ENCODE peak calls at places on chromosomes 12 and 14, in ten cellular contexts. Q is cardiac fibroblast; E is AG04450; C is GM18507; F is NCI-H1694; X is HL-60; A is NCI-H510A; L is M059J; H is NCI-H146; J is effector memory CD8-positive, alpha-beta T cell. U is an unnamed sample.

GRCh38 chr12:121980211-121980891 is 41.3 kb upstream of the BCL7A start:
- DNase-seq in Q (peak), E (no peak), C (no peak), F (no peak), X (peak), A (no peak), L (no peak), H (no peak), J (no peak), U (no peak)

GRCh38 chr12:59372971-59373370 is 222.9 kb upstream of the SLC16A7 start:
- DNase-seq in Q (peak), E (peak), C (no peak), F (no peak), X (no peak), A (no peak), L (peak), H (peak), J (no peak), U (no peak)

GRCh38 chr12:128111333-128111732 is 155.6 kb upstream of the TMEM132C start:
- DNase-seq in Q (no peak), E (no peak), C (no peak), F (no peak), X (no peak), A (no peak), L (peak), H (no peak), J (no peak), U (no peak)

GRCh38 chr14:52906141-52906601 is 44.7 kb downstream of the FERMT2 start:
- DNase-seq in Q (peak), E (peak), C (no peak), F (no peak), X (no peak), A (no peak), L (peak), H (no peak), J (no peak), U (no peak)

GRCh38 chr14:55574988-55575387 is 5.0 kb upstream of the KTN1 start:
- DNase-seq in Q (no peak), E (no peak), C (no peak), F (no peak), X (no peak), A (no peak), L (no peak), H (no peak), J (no peak), U (no peak)

GRCh38 chr12:39047539-39048078 is 142.2 kb upstream of the CPNE8 start:
- DNase-seq in Q (no peak), E (no peak), C (no peak), F (no peak), X (no peak), A (no peak), L (no peak), H (no peak), J (no peak), U (no peak)

GRCh38 chr12:54428050-54429013 is 9.3 kb upstream of the ITGA5 start:
- DNase-seq in Q (peak), E (no peak), C (no peak), F (no peak), X (peak), A (no peak), L (peak), H (no peak), J (no peak), U (no peak)

GRCh38 chr12:115697341-115697740 is 580.2 kb downstream of the MED13L start:
- DNase-seq in Q (no peak), E (no peak), C (no peak), F (no peak), X (no peak), A (peak), L (peak), H (no peak), J (no peak), U (no peak)

GRCh38 chr12:109458086-109458485 is 19.0 kb downstream of the KCTD10 start:
- DNase-seq in Q (peak), E (peak), C (no peak), F (no peak), X (no peak), A (no peak), L (peak), H (no peak), J (no peak), U (no peak)

GRCh38 chr14:62015945-62016344 is 253.7 kb downstream of the SNAPC1 start:
- DNase-seq in Q (peak), E (no peak), C (no peak), F (no peak), X (no peak), A (peak), L (peak), H (no peak), J (no peak), U (no peak)

GRCh38 chr12:120101182-120101581 is 15.4 kb downstream of the RAB35 start:
- DNase-seq in Q (no peak), E (no peak), C (peak), F (no peak), X (no peak), A (no peak), L (no peak), H (no peak), J (no peak), U (no peak)

GRCh38 chr12:27709212-27709931 is 1.3 kb upstream of the MRPS35 start:
- DNase-seq in Q (no peak), E (no peak), C (no peak), F (no peak), X (no peak), A (no peak), L (no peak), H (no peak), J (no peak), U (no peak)

GRCh38 chr12:60689137-60689536 is 1093.3 kb downstream of the SLC16A7 start:
- DNase-seq in Q (no peak), E (no peak), C (no peak), F (no peak), X (peak), A (no peak), L (no peak), H (no peak), J (no peak), U (no peak)

GRCh38 chr12:4011597-4011996 is 138.4 kb upstream of the PARP11 start:
- DNase-seq in Q (no peak), E (no peak), C (no peak), F (no peak), X (no peak), A (no peak), L (peak), H (no peak), J (no peak), U (no peak)

GRCh38 chr14:98182385-98183055 is 1089.5 kb downstream of the BCL11B start:
- DNase-seq in Q (no peak), E (no peak), C (no peak), F (no peak), X (no peak), A (no peak), L (peak), H (no peak), J (no peak), U (no peak)

GRCh38 chr12:15522574-15523187 is 200.4 kb downstream of the PTPRO start:
- DNase-seq in Q (peak), E (no peak), C (no peak), F (peak), X (no peak), A (no peak), L (peak), H (peak), J (no peak), U (no peak)

GRCh38 chr12:128387811-128388422 is 120.9 kb downstream of the TMEM132C start:
- DNase-seq in Q (peak), E (no peak), C (peak), F (no peak), X (peak), A (peak), L (peak), H (peak), J (peak), U (peak)

GRCh38 chr12:62785941-62786559 is 148.9 kb downstream of the PPM1H start:
- DNase-seq in Q (peak), E (peak), C (no peak), F (no peak), X (peak), A (no peak), L (peak), H (no peak), J (no peak), U (no peak)

GRCh38 chr14:54881235-54881760 is 21.3 kb downstream of the GCH1 start:
- DNase-seq in Q (peak), E (no peak), C (no peak), F (no peak), X (no peak), A (no peak), L (peak), H (no peak), J (no peak), U (peak)

GRCh38 chr12:226401-226800 is 12.4 kb upstream of the SLC6A12 start:
- DNase-seq in Q (no peak), E (no peak), C (no peak), F (no peak), X (no peak), A (no peak), L (no peak), H (no peak), J (no peak), U (no peak)

GRCh38 chr12:1297206-1297605 is 297.2 kb downstream of the FBXL14 start:
- DNase-seq in Q (peak), E (no peak), C (no peak), F (no peak), X (no peak), A (no peak), L (no peak), H (no peak), J (no peak), U (no peak)

U was measured in CD8-positive, alpha-beta memory T cell.